ENCODE peak calls at places on chromosomes 6 and 20, in five cellular contexts. M, V, J, B and K are unnamed samples.

GRCh38 chr20:9483131-9483530 is 31.3 kb upstream of the LAMP5 start:
- DNase-seq in B (no peak), V (no peak), J (no peak), M (no peak), K (no peak)

GRCh38 chr6:121437861-121438651 is 2.6 kb downstream of the GJA1 start:
- DNase-seq in B (no peak), V (no peak), J (peak), M (peak), K (no peak)

GRCh38 chr6:20255428-20255827 is 43.2 kb upstream of the MBOAT1 start:
- DNase-seq in B (no peak), V (no peak), J (no peak), M (no peak), K (no peak)

GRCh38 chr6:119720160-119720559 is 370.6 kb upstream of the MAN1A1 start:
- DNase-seq in M (no peak), B (no peak), J (no peak), V (no peak), K (no peak)

GRCh38 chr6:89324304-89324703 is 9.2 kb upstream of the GABRR2 start:
- DNase-seq in B (no peak), V (no peak), J (no peak), M (no peak), K (no peak)

GRCh38 chr20:39013662-39014109 is 51.5 kb downstream of the DHX35 start:
- DNase-seq in B (no peak), M (no peak), J (no peak), V (no peak), K (no peak)

GRCh38 chr6:118080547-118080946 is 173.5 kb downstream of the SLC35F1 start:
- DNase-seq in B (no peak), M (no peak), J (no peak), V (no peak), K (no peak)

GRCh38 chr6:43172127-43173007 is 1.3 kb downstream of the SRF start:
- DNase-seq in B (peak), J (peak), M (peak), V (no peak), K (peak)

GRCh38 chr6:100435299-100435698 is 29.4 kb downstream of the SIM1 start:
- DNase-seq in J (no peak), B (no peak), V (no peak), M (no peak), K (no peak)

GRCh38 chr6:161168281-161168891 is 105.5 kb downstream of the AGPAT4 start:
- DNase-seq in J (no peak), M (no peak), V (peak), B (no peak), K (no peak)

GRCh38 chr20:12159266-12159665 is 241.6 kb downstream of the BTBD3 start:
- DNase-seq in B (no peak), V (no peak), M (no peak), J (no peak), K (no peak)

GRCh38 chr20:34931771-34932170 is 23.8 kb downstream of the GSS start:
- DNase-seq in B (no peak), M (no peak), V (no peak), J (no peak), K (no peak)
- TF ChIP-seq CTCF in B (no peak), M (no peak), V (no peak), J (no peak), K (no peak)

GRCh38 chr6:144265061-144265357 is 20.1 kb upstream of the UTRN start:
- DNase-seq in J (no peak), B (no peak), V (no peak), M (no peak), K (no peak)

GRCh38 chr6:144264270-144265060 is 20.7 kb upstream of the UTRN start:
- DNase-seq in M (no peak), B (peak), J (no peak), V (peak), K (no peak)

GRCh38 chr6:144265390-144265789 is 19.7 kb upstream of the UTRN start:
- DNase-seq in B (peak), M (no peak), V (no peak), J (no peak), K (peak)

GRCh38 chr6:144263786-144264185 is 21.3 kb upstream of the UTRN start:
- DNase-seq in M (no peak), J (no peak), V (no peak), B (no peak), K (no peak)

GRCh38 chr6:144262470-144263369 is 22.4 kb upstream of the UTRN start:
- DNase-seq in M (no peak), V (no peak), B (no peak), J (no peak), K (no peak)
- TF ChIP-seq CTCF in M (no peak), V (no peak), B (no peak), J (no peak), K (no peak)

GRCh38 chr6:10954590-10955010 is 67.7 kb downstream of the SYCP2L start:
- DNase-seq in M (peak), J (peak), B (peak), V (peak), K (peak)
- TF ChIP-seq CTCF in M (peak), J (peak), B (peak), V (peak), K (peak)

DNA sequence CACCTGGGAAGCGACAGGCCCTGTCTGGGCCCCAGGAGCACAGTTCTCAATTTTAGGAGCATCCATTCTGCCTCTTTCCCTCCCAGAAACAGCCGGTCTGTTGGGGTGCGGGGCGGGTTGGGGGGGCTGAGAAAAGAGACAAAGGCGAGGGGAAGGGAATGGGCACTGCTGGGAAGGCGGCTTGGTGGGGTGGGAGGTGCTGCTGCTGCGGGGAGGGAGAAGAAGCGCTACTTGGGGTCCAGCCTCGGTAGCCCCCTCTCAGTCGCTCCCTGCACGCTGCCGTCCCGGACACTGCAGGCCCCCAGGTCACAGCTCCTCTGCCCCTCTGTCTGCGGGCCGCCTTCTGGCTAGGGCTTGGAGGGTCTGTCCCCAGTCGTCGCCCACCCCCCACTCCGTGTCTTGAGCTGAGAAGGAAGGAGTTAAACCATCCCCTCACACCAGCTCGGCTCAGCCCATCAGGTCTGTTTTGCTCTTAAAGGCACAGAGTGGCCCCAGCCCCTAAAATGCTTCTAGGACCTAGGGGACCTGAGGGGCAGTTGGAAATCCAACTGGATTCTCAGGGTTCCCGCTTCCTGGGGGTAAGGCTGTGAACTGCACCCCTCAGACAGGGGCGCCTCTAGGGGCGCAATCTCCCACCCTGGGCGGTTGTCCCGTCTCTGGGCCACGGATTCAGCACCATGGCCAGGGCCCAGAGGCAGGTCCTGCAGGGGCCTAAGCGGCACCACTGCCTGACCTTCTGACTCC is 740 bp downstream of the GDAP1L1 start:
- DNase-seq in J (peak), B (peak), M (peak), V (no peak), K (peak)
- TF ChIP-seq CTCF in J (peak), B (peak), M (peak), V (peak), K (peak)

GRCh38 chr20:62377615-62378085 is 9.3 kb upstream of the RPS21 start:
- DNase-seq in B (no peak), M (peak), J (peak), V (no peak), K (no peak)
- TF ChIP-seq CTCF in B (no peak), M (no peak), J (no peak), V (no peak), K (no peak)

GRCh38 chr6:52499681-52500239 is 77.1 kb downstream of the TRAM2 start:
- DNase-seq in B (no peak), M (peak), J (peak), V (no peak), K (no peak)
- TF ChIP-seq CTCF in B (no peak), M (peak), J (peak), V (no peak), K (no peak)

DNA sequence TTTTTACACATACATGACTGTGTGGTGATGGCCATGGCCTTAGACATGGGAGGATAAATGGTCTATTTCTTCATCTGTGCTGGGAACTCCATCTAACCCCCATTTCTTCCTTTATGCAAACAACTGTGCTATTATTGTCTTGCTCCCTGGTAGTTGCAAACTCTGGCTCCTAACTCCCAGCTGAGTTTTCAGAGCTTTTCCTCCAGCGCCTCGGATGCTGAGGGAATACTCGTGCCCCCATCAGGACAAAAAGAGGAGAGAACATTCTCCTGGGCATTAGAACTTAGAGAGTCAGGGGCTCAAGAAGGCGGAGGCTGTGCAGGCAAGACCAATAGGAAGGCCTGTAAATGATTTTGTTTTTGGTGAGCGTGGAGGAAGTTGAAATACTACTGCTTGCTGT is 2.1 kb downstream of the DAAM2 start:
- DNase-seq in J (no peak), M (no peak), V (no peak), B (no peak), K (no peak)
- TF ChIP-seq CTCF in J (no peak), M (no peak), V (no peak), B (no peak), K (no peak)

GRCh38 chr6:8059129-8059528 is 5.1 kb downstream of the BLOC1S5 start:
- DNase-seq in M (no peak), B (no peak), V (no peak), J (no peak), K (no peak)
- TF ChIP-seq CTCF in M (peak), B (peak), V (peak), J (peak), K (no peak)

GRCh38 chr6:7425808-7426190 is 36.2 kb downstream of the RIOK1 start:
- DNase-seq in J (no peak), B (no peak), V (no peak), M (no peak), K (no peak)
- TF ChIP-seq CTCF in J (no peak), B (no peak), V (no peak), M (no peak), K (no peak)